ENCODE peak calls at places on chromosome 17, in ten cellular contexts. One of them, this sample, is unnamed.
A peak's percentile ranks its signal among the peaks of the same experiment; 100 is the strongest.

GRCh38 chr17:56319531-56319930 is 166.3 kb downstream of the ANKFN1 start:
- DNase-seq in RCC 7860: peak; percentile 53
- DNase-seq in NCI-H748 treated with DMSO at 0.1 percent for 48 hours: peak; percentile 8
- DNase-seq in smooth muscle cell of the brain vasculature: no peak
- DNase-seq in midbrain: peak; percentile 21
- DNase-seq in posterior vena cava: no peak
- DNase-seq in GM03348: peak; percentile 58
- DNase-seq in activated T-cell treated with anti-CD3 and anti-CD28 coated beads for 4 hours: no peak
- DNase-seq in mesendoderm: peak; percentile 81
- DNase-seq in NCI-H2081: peak; percentile 20
- DNase-seq in this sample: peak; percentile 64

GRCh38 chr17:910503-911194 is 68.9 kb downstream of the NXN start:
- DNase-seq in RCC 7860: no peak
- DNase-seq in NCI-H748 treated with DMSO at 0.1 percent for 48 hours: no peak
- DNase-seq in smooth muscle cell of the brain vasculature: no peak
- DNase-seq in midbrain: no peak
- DNase-seq in posterior vena cava: no peak
- DNase-seq in GM03348: peak; percentile 54
- DNase-seq in activated T-cell treated with anti-CD3 and anti-CD28 coated beads for 4 hours: no peak
- DNase-seq in mesendoderm: no peak
- DNase-seq in NCI-H2081: no peak
- DNase-seq in this sample: no peak

GRCh38 chr17:59465949-59466307 is 99.5 kb upstream of the DHX40 start:
- DNase-seq in RCC 7860: no peak
- DNase-seq in NCI-H748 treated with DMSO at 0.1 percent for 48 hours: no peak
- DNase-seq in smooth muscle cell of the brain vasculature: no peak
- DNase-seq in midbrain: no peak
- DNase-seq in posterior vena cava: no peak
- DNase-seq in GM03348: no peak
- DNase-seq in activated T-cell treated with anti-CD3 and anti-CD28 coated beads for 4 hours: no peak
- DNase-seq in mesendoderm: no peak
- DNase-seq in NCI-H2081: no peak
- DNase-seq in this sample: no peak

GRCh38 chr17:46977348-46977747 is 1.7 kb downstream of the RPRML start:
- DNase-seq in RCC 7860: no peak
- DNase-seq in NCI-H748 treated with DMSO at 0.1 percent for 48 hours: peak; percentile 56
- DNase-seq in smooth muscle cell of the brain vasculature: no peak
- DNase-seq in midbrain: no peak
- DNase-seq in posterior vena cava: peak; percentile 40
- DNase-seq in GM03348: no peak
- DNase-seq in activated T-cell treated with anti-CD3 and anti-CD28 coated beads for 4 hours: no peak
- DNase-seq in mesendoderm: peak; percentile 97
- DNase-seq in NCI-H2081: peak; percentile 37
- DNase-seq in this sample: no peak

GRCh38 chr17:44361292-44362055 is 2.2 kb downstream of the FAM171A2 start:
- DNase-seq in RCC 7860: no peak
- DNase-seq in NCI-H748 treated with DMSO at 0.1 percent for 48 hours: no peak
- DNase-seq in smooth muscle cell of the brain vasculature: no peak
- DNase-seq in midbrain: no peak
- DNase-seq in posterior vena cava: no peak
- DNase-seq in GM03348: no peak
- DNase-seq in activated T-cell treated with anti-CD3 and anti-CD28 coated beads for 4 hours: no peak
- DNase-seq in mesendoderm: no peak
- DNase-seq in NCI-H2081: no peak
- DNase-seq in this sample: no peak

GRCh38 chr17:48973806-48974205 is 5.4 kb upstream of the GIP start:
- DNase-seq in RCC 7860: no peak
- DNase-seq in NCI-H748 treated with DMSO at 0.1 percent for 48 hours: no peak
- DNase-seq in smooth muscle cell of the brain vasculature: no peak
- DNase-seq in midbrain: no peak
- DNase-seq in posterior vena cava: no peak
- DNase-seq in GM03348: no peak
- DNase-seq in activated T-cell treated with anti-CD3 and anti-CD28 coated beads for 4 hours: no peak
- DNase-seq in mesendoderm: no peak
- DNase-seq in NCI-H2081: no peak
- DNase-seq in this sample: no peak

GRCh38 chr17:50634123-50634914 is at the start of gene ABCC3:
- DNase-seq in RCC 7860: no peak
- DNase-seq in NCI-H748 treated with DMSO at 0.1 percent for 48 hours: no peak
- DNase-seq in smooth muscle cell of the brain vasculature: no peak
- DNase-seq in midbrain: no peak
- DNase-seq in posterior vena cava: peak; percentile 89
- DNase-seq in GM03348: peak; percentile 91
- DNase-seq in activated T-cell treated with anti-CD3 and anti-CD28 coated beads for 4 hours: no peak
- DNase-seq in mesendoderm: no peak
- DNase-seq in NCI-H2081: no peak
- DNase-seq in this sample: no peak

GRCh38 chr17:61875285-61875684 is 12.0 kb upstream of the BRIP1 start:
- DNase-seq in RCC 7860: no peak
- DNase-seq in NCI-H748 treated with DMSO at 0.1 percent for 48 hours: no peak
- DNase-seq in smooth muscle cell of the brain vasculature: no peak
- DNase-seq in midbrain: no peak
- DNase-seq in posterior vena cava: no peak
- DNase-seq in GM03348: no peak
- DNase-seq in activated T-cell treated with anti-CD3 and anti-CD28 coated beads for 4 hours: no peak
- DNase-seq in mesendoderm: no peak
- DNase-seq in NCI-H2081: no peak
- DNase-seq in this sample: no peak

GRCh38 chr17:70091005-70091568 is 16.1 kb downstream of the KCNJ16 start:
- DNase-seq in RCC 7860: no peak
- DNase-seq in NCI-H748 treated with DMSO at 0.1 percent for 48 hours: no peak
- DNase-seq in smooth muscle cell of the brain vasculature: no peak
- DNase-seq in midbrain: no peak
- DNase-seq in posterior vena cava: no peak
- DNase-seq in GM03348: no peak
- DNase-seq in activated T-cell treated with anti-CD3 and anti-CD28 coated beads for 4 hours: no peak
- DNase-seq in mesendoderm: no peak
- DNase-seq in NCI-H2081: no peak
- DNase-seq in this sample: peak; percentile 27

GRCh38 chr17:40498281-40499084 is 2.9 kb downstream of the TNS4 start:
- DNase-seq in RCC 7860: no peak
- DNase-seq in NCI-H748 treated with DMSO at 0.1 percent for 48 hours: no peak
- DNase-seq in smooth muscle cell of the brain vasculature: no peak
- DNase-seq in midbrain: no peak
- DNase-seq in posterior vena cava: no peak
- DNase-seq in GM03348: no peak
- DNase-seq in activated T-cell treated with anti-CD3 and anti-CD28 coated beads for 4 hours: no peak
- DNase-seq in mesendoderm: no peak
- DNase-seq in NCI-H2081: no peak
- DNase-seq in this sample: no peak

GRCh38 chr17:76546556-76547182 is 6.8 kb downstream of the PRCD start:
- DNase-seq in RCC 7860: peak; percentile 86
- DNase-seq in NCI-H748 treated with DMSO at 0.1 percent for 48 hours: no peak
- DNase-seq in smooth muscle cell of the brain vasculature: no peak
- DNase-seq in midbrain: no peak
- DNase-seq in posterior vena cava: no peak
- DNase-seq in GM03348: no peak
- DNase-seq in activated T-cell treated with anti-CD3 and anti-CD28 coated beads for 4 hours: no peak
- DNase-seq in mesendoderm: no peak
- DNase-seq in NCI-H2081: no peak
- DNase-seq in this sample: peak; percentile 41

GRCh38 chr17:80895366-80895765 is 96.3 kb upstream of the CHMP6 start:
- DNase-seq in RCC 7860: no peak
- DNase-seq in NCI-H748 treated with DMSO at 0.1 percent for 48 hours: no peak
- DNase-seq in smooth muscle cell of the brain vasculature: no peak
- DNase-seq in midbrain: no peak
- DNase-seq in posterior vena cava: no peak
- DNase-seq in GM03348: no peak
- DNase-seq in activated T-cell treated with anti-CD3 and anti-CD28 coated beads for 4 hours: no peak
- DNase-seq in mesendoderm: no peak
- DNase-seq in NCI-H2081: no peak
- DNase-seq in this sample: no peak

GRCh38 chr17:77096570-77097214 is 44.1 kb upstream of the SEC14L1 start:
- DNase-seq in RCC 7860: peak; percentile 29
- DNase-seq in NCI-H748 treated with DMSO at 0.1 percent for 48 hours: no peak
- DNase-seq in smooth muscle cell of the brain vasculature: no peak
- DNase-seq in midbrain: peak; percentile 70
- DNase-seq in posterior vena cava: no peak
- DNase-seq in GM03348: peak; percentile 64
- DNase-seq in activated T-cell treated with anti-CD3 and anti-CD28 coated beads for 4 hours: no peak
- DNase-seq in mesendoderm: no peak
- DNase-seq in NCI-H2081: no peak
- DNase-seq in this sample: peak; percentile 78

GRCh38 chr17:28407130-28407973 is 1.3 kb upstream of the SLC46A1 start:
- DNase-seq in RCC 7860: no peak
- DNase-seq in NCI-H748 treated with DMSO at 0.1 percent for 48 hours: no peak
- DNase-seq in smooth muscle cell of the brain vasculature: no peak
- DNase-seq in midbrain: no peak
- DNase-seq in posterior vena cava: no peak
- DNase-seq in GM03348: no peak
- DNase-seq in activated T-cell treated with anti-CD3 and anti-CD28 coated beads for 4 hours: no peak
- DNase-seq in mesendoderm: no peak
- DNase-seq in NCI-H2081: no peak
- DNase-seq in this sample: no peak

GRCh38 chr17:40779181-40779909 is 3.0 kb downstream of the KRT27 start:
- DNase-seq in RCC 7860: no peak
- DNase-seq in NCI-H748 treated with DMSO at 0.1 percent for 48 hours: peak; percentile 11
- DNase-seq in smooth muscle cell of the brain vasculature: no peak
- DNase-seq in midbrain: no peak
- DNase-seq in posterior vena cava: no peak
- DNase-seq in GM03348: no peak
- DNase-seq in activated T-cell treated with anti-CD3 and anti-CD28 coated beads for 4 hours: no peak
- DNase-seq in mesendoderm: no peak
- DNase-seq in NCI-H2081: no peak
- DNase-seq in this sample: no peak

GRCh38 chr17:73952498-73953205 is 250.8 kb upstream of the RPL38 start:
- DNase-seq in RCC 7860: no peak
- DNase-seq in NCI-H748 treated with DMSO at 0.1 percent for 48 hours: no peak
- DNase-seq in smooth muscle cell of the brain vasculature: no peak
- DNase-seq in midbrain: peak; percentile 35
- DNase-seq in posterior vena cava: no peak
- DNase-seq in GM03348: peak; percentile 28
- DNase-seq in activated T-cell treated with anti-CD3 and anti-CD28 coated beads for 4 hours: no peak
- DNase-seq in mesendoderm: peak; percentile 50
- DNase-seq in NCI-H2081: no peak
- DNase-seq in this sample: no peak

GRCh38 chr17:72853438-72854415 is 238.8 kb downstream of the SLC39A11 start:
- DNase-seq in RCC 7860: no peak
- DNase-seq in NCI-H748 treated with DMSO at 0.1 percent for 48 hours: no peak
- DNase-seq in smooth muscle cell of the brain vasculature: no peak
- DNase-seq in midbrain: no peak
- DNase-seq in posterior vena cava: no peak
- DNase-seq in GM03348: no peak
- DNase-seq in activated T-cell treated with anti-CD3 and anti-CD28 coated beads for 4 hours: no peak
- DNase-seq in mesendoderm: peak; percentile 91
- DNase-seq in NCI-H2081: no peak
- DNase-seq in this sample: no peak

GRCh38 chr17:64707077-64707591 is 45.0 kb upstream of the SMURF2 start:
- DNase-seq in RCC 7860: peak; percentile 99
- DNase-seq in NCI-H748 treated with DMSO at 0.1 percent for 48 hours: no peak
- DNase-seq in smooth muscle cell of the brain vasculature: peak; percentile 67
- DNase-seq in midbrain: peak; percentile 26
- DNase-seq in posterior vena cava: peak; percentile 98
- DNase-seq in GM03348: peak; percentile 93
- DNase-seq in activated T-cell treated with anti-CD3 and anti-CD28 coated beads for 4 hours: no peak
- DNase-seq in mesendoderm: peak; percentile 95
- DNase-seq in NCI-H2081: no peak
- DNase-seq in this sample: peak; percentile 100

GRCh38 chr17:16027708-16028584 is 28.3 kb downstream of the TTC19 start:
- DNase-seq in RCC 7860: peak; percentile 86
- DNase-seq in NCI-H748 treated with DMSO at 0.1 percent for 48 hours: no peak
- DNase-seq in smooth muscle cell of the brain vasculature: peak; percentile 50
- DNase-seq in midbrain: no peak
- DNase-seq in posterior vena cava: no peak
- DNase-seq in GM03348: peak; percentile 79
- DNase-seq in activated T-cell treated with anti-CD3 and anti-CD28 coated beads for 4 hours: peak; percentile 19
- DNase-seq in mesendoderm: peak; percentile 77
- DNase-seq in NCI-H2081: no peak
- DNase-seq in this sample: peak; percentile 87

GRCh38 chr17:81819648-81820171 is 13.4 kb downstream of the MCRIP1 start:
- DNase-seq in RCC 7860: no peak
- DNase-seq in NCI-H748 treated with DMSO at 0.1 percent for 48 hours: no peak
- DNase-seq in smooth muscle cell of the brain vasculature: no peak
- DNase-seq in midbrain: no peak
- DNase-seq in posterior vena cava: no peak
- DNase-seq in GM03348: no peak
- DNase-seq in activated T-cell treated with anti-CD3 and anti-CD28 coated beads for 4 hours: no peak
- DNase-seq in mesendoderm: no peak
- DNase-seq in NCI-H2081: no peak
- DNase-seq in this sample: no peak

GRCh38 chr17:7132511-7133094 is 18.0 kb upstream of the ASGR2 start:
- DNase-seq in RCC 7860: no peak
- DNase-seq in NCI-H748 treated with DMSO at 0.1 percent for 48 hours: no peak
- DNase-seq in smooth muscle cell of the brain vasculature: no peak
- DNase-seq in midbrain: no peak
- DNase-seq in posterior vena cava: peak; percentile 72
- DNase-seq in GM03348: no peak
- DNase-seq in activated T-cell treated with anti-CD3 and anti-CD28 coated beads for 4 hours: peak; percentile 8
- DNase-seq in mesendoderm: peak; percentile 97
- DNase-seq in NCI-H2081: no peak
- DNase-seq in this sample: peak; percentile 83

GRCh38 chr17:34182036-34182803 is 72.9 kb upstream of the CCL2 start:
- DNase-seq in RCC 7860: no peak
- DNase-seq in NCI-H748 treated with DMSO at 0.1 percent for 48 hours: no peak
- DNase-seq in smooth muscle cell of the brain vasculature: no peak
- DNase-seq in midbrain: no peak
- DNase-seq in posterior vena cava: no peak
- DNase-seq in GM03348: no peak
- DNase-seq in activated T-cell treated with anti-CD3 and anti-CD28 coated beads for 4 hours: no peak
- DNase-seq in mesendoderm: no peak
- DNase-seq in NCI-H2081: no peak
- DNase-seq in this sample: no peak

GRCh38 chr17:70168979-70169706 is at the start of gene KCNJ2:
- DNase-seq in RCC 7860: peak; percentile 64
- DNase-seq in NCI-H748 treated with DMSO at 0.1 percent for 48 hours: peak; percentile 69
- DNase-seq in smooth muscle cell of the brain vasculature: no peak
- DNase-seq in midbrain: peak; percentile 93
- DNase-seq in posterior vena cava: peak; percentile 95
- DNase-seq in GM03348: peak; percentile 97
- DNase-seq in activated T-cell treated with anti-CD3 and anti-CD28 coated beads for 4 hours: no peak
- DNase-seq in mesendoderm: peak; percentile 91
- DNase-seq in NCI-H2081: peak; percentile 91
- DNase-seq in this sample: peak; percentile 93

GRCh38 chr17:336110-337021 is 16.2 kb downstream of the RPH3AL start:
- DNase-seq in RCC 7860: no peak
- DNase-seq in NCI-H748 treated with DMSO at 0.1 percent for 48 hours: no peak
- DNase-seq in smooth muscle cell of the brain vasculature: no peak
- DNase-seq in midbrain: no peak
- DNase-seq in posterior vena cava: peak; percentile 92
- DNase-seq in GM03348: no peak
- DNase-seq in activated T-cell treated with anti-CD3 and anti-CD28 coated beads for 4 hours: peak; percentile 25
- DNase-seq in mesendoderm: peak; percentile 68
- DNase-seq in NCI-H2081: no peak
- DNase-seq in this sample: peak; percentile 36

GRCh38 chr17:8935194-8935593 is 30.3 kb downstream of the PIK3R5 start:
- DNase-seq in RCC 7860: no peak
- DNase-seq in NCI-H748 treated with DMSO at 0.1 percent for 48 hours: no peak
- DNase-seq in smooth muscle cell of the brain vasculature: no peak
- DNase-seq in midbrain: no peak
- DNase-seq in posterior vena cava: no peak
- DNase-seq in GM03348: no peak
- DNase-seq in activated T-cell treated with anti-CD3 and anti-CD28 coated beads for 4 hours: peak; percentile 47
- DNase-seq in mesendoderm: peak; percentile 26
- DNase-seq in NCI-H2081: no peak
- DNase-seq in this sample: no peak

GRCh38 chr17:57604771-57605733 is 140.0 kb downstream of the CCDC182 start:
- DNase-seq in RCC 7860: no peak
- DNase-seq in NCI-H748 treated with DMSO at 0.1 percent for 48 hours: peak; percentile 77
- DNase-seq in smooth muscle cell of the brain vasculature: no peak
- DNase-seq in midbrain: peak; percentile 74
- DNase-seq in posterior vena cava: peak; percentile 73
- DNase-seq in GM03348: peak; percentile 57
- DNase-seq in activated T-cell treated with anti-CD3 and anti-CD28 coated beads for 4 hours: no peak
- DNase-seq in mesendoderm: no peak
- DNase-seq in NCI-H2081: peak; percentile 72
- DNase-seq in this sample: no peak

GRCh38 chr17:64780096-64781012 is 118.2 kb upstream of the SMURF2 start:
- DNase-seq in RCC 7860: no peak
- DNase-seq in NCI-H748 treated with DMSO at 0.1 percent for 48 hours: peak; percentile 47
- DNase-seq in smooth muscle cell of the brain vasculature: no peak
- DNase-seq in midbrain: no peak
- DNase-seq in posterior vena cava: no peak
- DNase-seq in GM03348: peak; percentile 30
- DNase-seq in activated T-cell treated with anti-CD3 and anti-CD28 coated beads for 4 hours: peak; percentile 57
- DNase-seq in mesendoderm: peak; percentile 93
- DNase-seq in NCI-H2081: peak; percentile 17
- DNase-seq in this sample: peak; percentile 49

GRCh38 chr17:21199311-21199710 is 14.7 kb downstream of the TMEM11 start:
- DNase-seq in RCC 7860: no peak
- DNase-seq in NCI-H748 treated with DMSO at 0.1 percent for 48 hours: no peak
- DNase-seq in smooth muscle cell of the brain vasculature: no peak
- DNase-seq in midbrain: no peak
- DNase-seq in posterior vena cava: no peak
- DNase-seq in GM03348: peak; percentile 86
- DNase-seq in activated T-cell treated with anti-CD3 and anti-CD28 coated beads for 4 hours: no peak
- DNase-seq in mesendoderm: peak; percentile 74
- DNase-seq in NCI-H2081: no peak
- DNase-seq in this sample: no peak